ENCODE peak calls at places on chromosomes 4 and X, in nine cellular contexts. A, U, D, I, N, K, R, M and P are unnamed samples.

GRCh38 chr4:62490635-62491034 is 1290.5 kb downstream of the ADGRL3 start:
- DNase-seq in A (no peak), U (no peak), D (no peak), I (no peak), N (no peak), K (no peak), R (no peak), M (no peak), P (no peak)

GRCh38 chr4:100517864-100518341 is at the start of gene EMCN:
- DNase-seq in A (no peak), U (no peak), D (no peak), I (no peak), N (no peak), K (no peak), R (no peak), M (no peak), P (no peak)

GRCh38 chrX:152897216-152898144 is at the start of gene ZNF185:
- DNase-seq in A (no peak), U (peak; percentile 42), D (no peak), I (no peak), N (peak; percentile 52), K (peak; percentile 52), R (peak; percentile 24), M (peak; percentile 50), P (no peak)

GRCh38 chr4:25098964-25099843 is 61.0 kb downstream of the SEPSECS start:
- DNase-seq in A (no peak), U (no peak), D (no peak), I (no peak), N (peak; percentile 66), K (no peak), R (no peak), M (peak; percentile 46), P (no peak)

GRCh38 chr4:177442623-177443155 is 452 bp upstream of the AGA start:
- DNase-seq in A (no peak), U (no peak), D (no peak), I (peak; percentile 61), N (no peak), K (no peak), R (no peak), M (peak; percentile 23), P (no peak)

GRCh38 chr4:108166441-108167315 is 2.1 kb downstream of the LEF1 start:
- DNase-seq in A (peak; percentile 82), U (peak; percentile 65), D (no peak), I (peak; percentile 79), N (no peak), K (no peak), R (peak; percentile 57), M (no peak), P (no peak)

GRCh38 chr4:127604949-127605709 is 27.6 kb upstream of the INTU start:
- DNase-seq in A (no peak), U (peak; percentile 26), D (no peak), I (peak; percentile 30), N (peak; percentile 34), K (peak; percentile 47), R (peak; percentile 35), M (peak; percentile 54), P (no peak)

GRCh38 chrX:9207142-9207541 is 173.2 kb upstream of the FAM9B start:
- DNase-seq in A (no peak), U (no peak), D (no peak), I (no peak), N (no peak), K (no peak), R (no peak), M (no peak), P (no peak)

GRCh38 chr4:95268819-95269565 is 279.8 kb downstream of the UNC5C start:
- DNase-seq in A (no peak), U (no peak), D (no peak), I (no peak), N (no peak), K (no peak), R (no peak), M (peak; percentile 11), P (no peak)

GRCh38 chrX:68750316-68750715 is 78.5 kb upstream of the EFNB1 start:
- DNase-seq in A (no peak), U (no peak), D (no peak), I (no peak), N (no peak), K (no peak), R (no peak), M (no peak), P (no peak)

GRCh38 chr4:67568820-67569219 is 10.3 kb downstream of the STAP1 start:
- DNase-seq in A (no peak), U (no peak), D (no peak), I (no peak), N (no peak), K (no peak), R (no peak), M (peak; percentile 94), P (no peak)

GRCh38 chr4:27790911-27791310 is 930.3 kb downstream of the STIM2 start:
- DNase-seq in A (no peak), U (no peak), D (no peak), I (no peak), N (no peak), K (no peak), R (no peak), M (peak; percentile 73), P (no peak)

GRCh38 chrX:68841251-68842049 is 12.6 kb downstream of the EFNB1 start:
- DNase-seq in A (no peak), U (no peak), D (no peak), I (no peak), N (no peak), K (peak; percentile 89), R (no peak), M (no peak), P (no peak)

GRCh38 chr4:24260133-24260532 is 324.2 kb downstream of the DHX15 start:
- DNase-seq in A (no peak), U (no peak), D (no peak), I (no peak), N (no peak), K (no peak), R (no peak), M (no peak), P (no peak)

GRCh38 chrX:11080721-11081120 is 30.4 kb upstream of the HCCS start:
- DNase-seq in A (no peak), U (no peak), D (no peak), I (no peak), N (no peak), K (no peak), R (no peak), M (no peak), P (no peak)

GRCh38 chrX:7083468-7084396 is 63.8 kb upstream of the STS start:
- DNase-seq in A (no peak), U (no peak), D (peak; percentile 67), I (peak; percentile 90), N (peak; percentile 65), K (no peak), R (no peak), M (peak; percentile 90), P (no peak)

GRCh38 chrX:69082055-69082752 is 83.0 kb downstream of the PJA1 start:
- DNase-seq in A (no peak), U (no peak), D (no peak), I (no peak), N (no peak), K (no peak), R (no peak), M (no peak), P (no peak)

GRCh38 chr4:79913581-79913980 is 159.4 kb downstream of the ANTXR2 start:
- DNase-seq in A (no peak), U (no peak), D (peak; percentile 1), I (no peak), N (peak; percentile 38), K (no peak), R (no peak), M (no peak), P (no peak)

GRCh38 chr4:88144866-88145300 is 13.6 kb downstream of the ABCG2 start:
- DNase-seq in A (no peak), U (no peak), D (no peak), I (no peak), N (no peak), K (peak; percentile 32), R (no peak), M (peak; percentile 93), P (no peak)

GRCh38 chrX:124033821-124034220 is 72.3 kb downstream of the STAG2 start:
- DNase-seq in A (no peak), U (no peak), D (no peak), I (no peak), N (peak; percentile 7), K (no peak), R (no peak), M (peak; percentile 22), P (no peak)

GRCh38 chr4:76597423-76597979 is 162.5 kb downstream of the SHROOM3 start:
- DNase-seq in A (no peak), U (no peak), D (no peak), I (no peak), N (no peak), K (no peak), R (no peak), M (peak; percentile 75), P (no peak)

GRCh38 chrX:106404512-106404911 is 207.3 kb upstream of the RADX start:
- DNase-seq in A (no peak), U (no peak), D (no peak), I (no peak), N (no peak), K (peak; percentile 54), R (no peak), M (peak; percentile 60), P (no peak)

GRCh38 chr4:56464581-56464980 is 2.8 kb upstream of the SRP72 start:
- DNase-seq in A (no peak), U (no peak), D (no peak), I (no peak), N (no peak), K (no peak), R (no peak), M (no peak), P (no peak)

GRCh38 chrX:97039363-97040029 is 155.8 kb downstream of the RPA4 start:
- DNase-seq in A (no peak), U (no peak), D (no peak), I (no peak), N (peak; percentile 1), K (peak; percentile 61), R (no peak), M (peak; percentile 29), P (no peak)

GRCh38 chrX:123172874-123173273 is 11.2 kb upstream of the GRIA3 start:
- DNase-seq in A (no peak), U (no peak), D (no peak), I (no peak), N (no peak), K (no peak), R (no peak), M (no peak), P (no peak)

GRCh38 chrX:96834137-96834536 is 49.6 kb upstream of the RPA4 start:
- DNase-seq in A (no peak), U (no peak), D (no peak), I (no peak), N (no peak), K (no peak), R (no peak), M (no peak), P (no peak)

GRCh38 chr4:155342142-155342541 is 34.6 kb downstream of the MAP9 start:
- DNase-seq in A (no peak), U (no peak), D (no peak), I (no peak), N (peak; percentile 12), K (peak; percentile 8), R (no peak), M (peak; percentile 77), P (no peak)

GRCh38 chrX:154441564-154441963 is 2.4 kb upstream of the FAM50A start:
- DNase-seq in A (no peak), U (no peak), D (no peak), I (no peak), N (no peak), K (no peak), R (no peak), M (no peak), P (no peak)

GRCh38 chr4:48299560-48299959 is 29.9 kb upstream of the TEC start:
- DNase-seq in A (no peak), U (no peak), D (no peak), I (no peak), N (no peak), K (no peak), R (no peak), M (no peak), P (no peak)

GRCh38 chr4:182955411-182955810 is 38.2 kb upstream of the DCTD start:
- DNase-seq in A (no peak), U (no peak), D (no peak), I (no peak), N (peak; percentile 54), K (no peak), R (no peak), M (no peak), P (no peak)

GRCh38 chr4:143339497-143339896 is 2.8 kb downstream of the GAB1 start:
- DNase-seq in A (no peak), U (no peak), D (no peak), I (no peak), N (no peak), K (no peak), R (no peak), M (no peak), P (no peak)